ENCODE peak calls at places on chromosome 16, in seven cellular contexts. One of them, this sample, is unnamed.

GRCh38 chr16:35732046-35732810 is 2272.8 kb downstream of the TP53TG3F start:
- DNase-seq in aorta: no peak
- DNase-seq in suprapubic skin: no peak
- DNase-seq in ascending aorta: peak; percentile 13
- DNase-seq in mammary epithelial cell: no peak
- DNase-seq in CD4-positive, alpha-beta memory T cell: no peak
- DNase-seq in prostate gland: no peak
- DNase-seq in this sample: no peak

GRCh38 chr16:22638393-22639206 is 127.9 kb downstream of the NPIPB5 start:
- DNase-seq in aorta: no peak
- DNase-seq in suprapubic skin: no peak
- DNase-seq in ascending aorta: no peak
- DNase-seq in mammary epithelial cell: peak; percentile 99
- DNase-seq in CD4-positive, alpha-beta memory T cell: no peak
- DNase-seq in prostate gland: no peak
- DNase-seq in this sample: no peak

GRCh38 chr16:82629441-82630027 is 2.8 kb downstream of the CDH13 start:
- DNase-seq in aorta: no peak
- DNase-seq in suprapubic skin: no peak
- DNase-seq in ascending aorta: peak; percentile 74
- DNase-seq in mammary epithelial cell: peak; percentile 83
- DNase-seq in CD4-positive, alpha-beta memory T cell: no peak
- DNase-seq in prostate gland: peak; percentile 36
- DNase-seq in this sample: no peak

GRCh38 chr16:75559564-75560372 is 3.7 kb upstream of the TMEM231 start:
- DNase-seq in aorta: no peak
- DNase-seq in suprapubic skin: no peak
- DNase-seq in ascending aorta: no peak
- DNase-seq in mammary epithelial cell: peak; percentile 28
- DNase-seq in CD4-positive, alpha-beta memory T cell: no peak
- DNase-seq in prostate gland: no peak
- DNase-seq in this sample: no peak

GRCh38 chr16:11256657-11257130 is 690 bp upstream of the SOCS1 start:
- DNase-seq in aorta: peak; percentile 89
- DNase-seq in suprapubic skin: peak; percentile 90
- DNase-seq in ascending aorta: peak; percentile 84
- DNase-seq in mammary epithelial cell: peak; percentile 60
- DNase-seq in CD4-positive, alpha-beta memory T cell: peak; percentile 28
- DNase-seq in prostate gland: peak; percentile 29
- DNase-seq in this sample: peak; percentile 34

GRCh38 chr16:52613508-52613907 is 66.6 kb upstream of the TOX3 start:
- DNase-seq in aorta: no peak
- DNase-seq in suprapubic skin: no peak
- DNase-seq in ascending aorta: no peak
- DNase-seq in mammary epithelial cell: no peak
- DNase-seq in CD4-positive, alpha-beta memory T cell: no peak
- DNase-seq in prostate gland: no peak
- DNase-seq in this sample: no peak

GRCh38 chr16:15616475-15616874 is 26.5 kb downstream of the MARF1 start:
- DNase-seq in aorta: no peak
- DNase-seq in suprapubic skin: no peak
- DNase-seq in ascending aorta: no peak
- DNase-seq in mammary epithelial cell: no peak
- DNase-seq in CD4-positive, alpha-beta memory T cell: no peak
- DNase-seq in prostate gland: no peak
- DNase-seq in this sample: no peak

GRCh38 chr16:3822366-3823045 is 58.0 kb downstream of the CREBBP start:
- DNase-seq in aorta: no peak
- DNase-seq in suprapubic skin: no peak
- DNase-seq in ascending aorta: no peak
- DNase-seq in mammary epithelial cell: no peak
- DNase-seq in CD4-positive, alpha-beta memory T cell: no peak
- DNase-seq in prostate gland: no peak
- DNase-seq in this sample: no peak

GRCh38 chr16:29804020-29804419 is 2.3 kb upstream of the MAZ start:
- DNase-seq in aorta: no peak
- DNase-seq in suprapubic skin: no peak
- DNase-seq in ascending aorta: no peak
- DNase-seq in mammary epithelial cell: no peak
- DNase-seq in CD4-positive, alpha-beta memory T cell: no peak
- DNase-seq in prostate gland: no peak
- DNase-seq in this sample: no peak

GRCh38 chr16:2702871-2703745 is 16.9 kb downstream of the PRSS27 start:
- DNase-seq in aorta: no peak
- DNase-seq in suprapubic skin: no peak
- DNase-seq in ascending aorta: no peak
- DNase-seq in mammary epithelial cell: no peak
- DNase-seq in CD4-positive, alpha-beta memory T cell: no peak
- DNase-seq in prostate gland: peak; percentile 43
- DNase-seq in this sample: no peak

GRCh38 chr16:85445779-85446222 is 167.3 kb upstream of the GSE1 start:
- DNase-seq in aorta: no peak
- DNase-seq in suprapubic skin: no peak
- DNase-seq in ascending aorta: no peak
- DNase-seq in mammary epithelial cell: no peak
- DNase-seq in CD4-positive, alpha-beta memory T cell: no peak
- DNase-seq in prostate gland: no peak
- DNase-seq in this sample: no peak

GRCh38 chr16:57091990-57092785 is at the start of gene CPNE2:
- DNase-seq in aorta: peak; percentile 91
- DNase-seq in suprapubic skin: no peak
- DNase-seq in ascending aorta: peak; percentile 78
- DNase-seq in mammary epithelial cell: no peak
- DNase-seq in CD4-positive, alpha-beta memory T cell: no peak
- DNase-seq in prostate gland: peak; percentile 54
- DNase-seq in this sample: peak; percentile 16

GRCh38 chr16:72434159-72434558 is 262.2 kb upstream of the PMFBP1 start:
- DNase-seq in aorta: no peak
- DNase-seq in suprapubic skin: no peak
- DNase-seq in ascending aorta: no peak
- DNase-seq in mammary epithelial cell: peak; percentile 4
- DNase-seq in CD4-positive, alpha-beta memory T cell: no peak
- DNase-seq in prostate gland: no peak
- DNase-seq in this sample: no peak

GRCh38 chr16:73152731-73153130 is 104.8 kb upstream of the ZFHX3 start:
- DNase-seq in aorta: no peak
- DNase-seq in suprapubic skin: no peak
- DNase-seq in ascending aorta: no peak
- DNase-seq in mammary epithelial cell: no peak
- DNase-seq in CD4-positive, alpha-beta memory T cell: no peak
- DNase-seq in prostate gland: no peak
- DNase-seq in this sample: no peak

GRCh38 chr16:53040788-53041187 is 11.9 kb downstream of the CHD9NB start:
- DNase-seq in aorta: no peak
- DNase-seq in suprapubic skin: no peak
- DNase-seq in ascending aorta: no peak
- DNase-seq in mammary epithelial cell: no peak
- DNase-seq in CD4-positive, alpha-beta memory T cell: no peak
- DNase-seq in prostate gland: no peak
- DNase-seq in this sample: no peak

GRCh38 chr16:80997964-80998620 is 8.6 kb downstream of the CMC2 start:
- DNase-seq in aorta: no peak
- DNase-seq in suprapubic skin: no peak
- DNase-seq in ascending aorta: no peak
- DNase-seq in mammary epithelial cell: no peak
- DNase-seq in CD4-positive, alpha-beta memory T cell: no peak
- DNase-seq in prostate gland: no peak
- DNase-seq in this sample: no peak

GRCh38 chr16:53576904-53577303 is 73.9 kb upstream of the AKTIP start:
- DNase-seq in aorta: no peak
- DNase-seq in suprapubic skin: no peak
- DNase-seq in ascending aorta: no peak
- DNase-seq in mammary epithelial cell: no peak
- DNase-seq in CD4-positive, alpha-beta memory T cell: no peak
- DNase-seq in prostate gland: no peak
- DNase-seq in this sample: no peak

GRCh38 chr16:69166221-69166833 is 20.6 kb upstream of the SNTB2 start:
- DNase-seq in aorta: no peak
- DNase-seq in suprapubic skin: no peak
- DNase-seq in ascending aorta: no peak
- DNase-seq in mammary epithelial cell: peak; percentile 42
- DNase-seq in CD4-positive, alpha-beta memory T cell: peak; percentile 18
- DNase-seq in prostate gland: no peak
- DNase-seq in this sample: no peak

GRCh38 chr16:678858-679807 is 1.1 kb upstream of the STUB1 start:
- DNase-seq in aorta: peak; percentile 89
- DNase-seq in suprapubic skin: no peak
- DNase-seq in ascending aorta: peak; percentile 81
- DNase-seq in mammary epithelial cell: peak; percentile 30
- DNase-seq in CD4-positive, alpha-beta memory T cell: peak; percentile 51
- DNase-seq in prostate gland: peak; percentile 68
- DNase-seq in this sample: no peak

GRCh38 chr16:24275413-24275812 is 19.3 kb downstream of the CACNG3 start:
- DNase-seq in aorta: no peak
- DNase-seq in suprapubic skin: no peak
- DNase-seq in ascending aorta: no peak
- DNase-seq in mammary epithelial cell: no peak
- DNase-seq in CD4-positive, alpha-beta memory T cell: no peak
- DNase-seq in prostate gland: no peak
- DNase-seq in this sample: no peak

GRCh38 chr16:61858996-61859395 is 177.2 kb downstream of the CDH8 start:
- DNase-seq in aorta: no peak
- DNase-seq in suprapubic skin: no peak
- DNase-seq in ascending aorta: no peak
- DNase-seq in mammary epithelial cell: no peak
- DNase-seq in CD4-positive, alpha-beta memory T cell: no peak
- DNase-seq in prostate gland: no peak
- DNase-seq in this sample: no peak

DNA sequence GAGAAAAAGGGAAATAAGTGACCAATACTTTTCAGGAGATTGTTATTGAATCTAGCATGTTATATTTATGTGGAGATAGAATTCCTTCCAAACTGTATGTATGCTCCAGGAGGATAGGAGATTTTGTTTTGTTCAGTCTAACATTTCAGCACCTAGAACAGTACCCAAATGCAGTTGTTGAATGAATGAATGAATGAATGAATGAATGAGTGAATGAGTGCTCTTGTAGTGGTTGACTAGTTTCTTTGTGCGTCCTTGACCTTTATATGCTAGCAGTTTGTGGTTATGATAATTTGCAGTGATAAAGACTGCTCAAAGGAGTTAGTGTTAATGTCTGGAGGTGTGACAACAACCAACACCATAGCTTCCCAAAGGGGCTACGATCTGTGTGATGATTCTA is 663.5 kb upstream of the GOT2 start:
- DNase-seq in aorta: no peak
- DNase-seq in suprapubic skin: no peak
- DNase-seq in ascending aorta: no peak
- DNase-seq in mammary epithelial cell: no peak
- DNase-seq in CD4-positive, alpha-beta memory T cell: no peak
- DNase-seq in prostate gland: no peak
- DNase-seq in this sample: no peak
- H3K9me3 ChIP-seq in aorta: no peaks in the 10 kb centered on the region
- H3K9me3 ChIP-seq in suprapubic skin: no peaks in the 10 kb centered on the region
- H3K9me3 ChIP-seq in ascending aorta: no peaks in the 10 kb centered on the region
- H3K9me3 ChIP-seq in mammary epithelial cell: peaks cover 7% of the 10 kb centered on the region
- H3K9me3 ChIP-seq in CD4-positive, alpha-beta memory T cell: no peaks in the 10 kb centered on the region
- H3K9me3 ChIP-seq in prostate gland: no peaks in the 10 kb centered on the region
- H3K9me3 ChIP-seq in this sample: no peaks in the 10 kb centered on the region

DNA sequence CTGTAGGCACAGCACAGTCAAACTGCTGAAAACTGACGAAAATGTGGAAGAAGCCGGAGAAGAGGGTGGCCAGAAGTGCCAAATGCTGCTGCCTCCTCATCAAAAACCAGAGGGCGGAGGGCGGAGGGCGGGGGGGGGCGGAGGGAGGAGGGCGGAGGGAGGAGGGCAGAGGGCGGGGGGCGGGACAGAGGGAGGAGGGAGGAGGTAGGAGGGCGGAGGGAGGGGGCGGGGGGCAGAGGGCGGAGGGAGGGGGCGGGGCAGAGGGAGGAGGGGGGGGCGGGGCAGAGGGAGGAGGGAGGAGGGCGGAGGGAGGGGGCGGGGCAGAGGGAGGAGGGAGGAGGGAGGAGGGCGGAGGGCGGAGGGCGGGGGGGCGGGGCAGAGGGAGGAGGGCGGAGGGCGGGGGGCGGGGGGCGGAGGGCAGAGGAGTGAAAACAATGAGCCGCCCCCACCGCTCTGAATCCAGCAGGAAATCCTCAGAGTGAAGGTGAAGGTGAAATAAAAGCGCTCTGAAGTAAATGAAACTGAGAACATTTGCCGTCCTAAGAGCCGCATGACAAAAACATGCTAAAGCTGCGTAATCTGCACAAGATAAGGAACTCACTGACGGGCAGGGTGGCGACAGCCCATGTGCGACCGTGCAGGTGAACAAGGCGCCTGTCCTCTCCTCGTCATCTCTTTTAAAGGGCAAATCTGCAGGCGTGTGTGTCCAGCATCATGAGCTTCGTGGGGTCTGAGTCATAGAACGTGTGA is 22.6 kb upstream of the CBFA2T3 start:
- DNase-seq in aorta: no peak
- DNase-seq in suprapubic skin: no peak
- DNase-seq in ascending aorta: no peak
- DNase-seq in mammary epithelial cell: peak; percentile 25
- DNase-seq in CD4-positive, alpha-beta memory T cell: peak; percentile 38
- DNase-seq in prostate gland: no peak
- DNase-seq in this sample: no peak
- H3K9me3 ChIP-seq in aorta: peaks cover 30% of the 10 kb centered on the region
- H3K9me3 ChIP-seq in suprapubic skin: no peaks in the 10 kb centered on the region
- H3K9me3 ChIP-seq in ascending aorta: peaks cover 21% of the 10 kb centered on the region
- H3K9me3 ChIP-seq in mammary epithelial cell: peaks cover 12% of the 10 kb centered on the region
- H3K9me3 ChIP-seq in CD4-positive, alpha-beta memory T cell: no peaks in the 10 kb centered on the region
- H3K9me3 ChIP-seq in prostate gland: no peaks in the 10 kb centered on the region
- H3K9me3 ChIP-seq in this sample: no peaks in the 10 kb centered on the region

GRCh38 chr16:79751785-79752184 is 151.2 kb upstream of the MAF start:
- DNase-seq in aorta: no peak
- DNase-seq in suprapubic skin: no peak
- DNase-seq in ascending aorta: peak; percentile 82
- DNase-seq in mammary epithelial cell: peak; percentile 86
- DNase-seq in CD4-positive, alpha-beta memory T cell: no peak
- DNase-seq in prostate gland: peak; percentile 73
- DNase-seq in this sample: no peak
- H3K9me3 ChIP-seq in aorta: no peaks in the 10 kb centered on the region
- H3K9me3 ChIP-seq in suprapubic skin: no peaks in the 10 kb centered on the region
- H3K9me3 ChIP-seq in ascending aorta: no peaks in the 10 kb centered on the region
- H3K9me3 ChIP-seq in mammary epithelial cell: no peaks in the 10 kb centered on the region
- H3K9me3 ChIP-seq in CD4-positive, alpha-beta memory T cell: no peaks in the 10 kb centered on the region
- H3K9me3 ChIP-seq in prostate gland: no peaks in the 10 kb centered on the region
- H3K9me3 ChIP-seq in this sample: no peaks in the 10 kb centered on the region

GRCh38 chr16:27389272-27389961 is 12.6 kb upstream of the IL21R start:
- DNase-seq in aorta: no peak
- DNase-seq in suprapubic skin: no peak
- DNase-seq in ascending aorta: peak; percentile 34
- DNase-seq in mammary epithelial cell: no peak
- DNase-seq in CD4-positive, alpha-beta memory T cell: no peak
- DNase-seq in prostate gland: no peak
- DNase-seq in this sample: no peak

GRCh38 chr16:27386674-27387073 is 15.3 kb upstream of the IL21R start:
- DNase-seq in aorta: no peak
- DNase-seq in suprapubic skin: no peak
- DNase-seq in ascending aorta: peak; percentile 18
- DNase-seq in mammary epithelial cell: no peak
- DNase-seq in CD4-positive, alpha-beta memory T cell: no peak
- DNase-seq in prostate gland: no peak
- DNase-seq in this sample: no peak

GRCh38 chr16:27390157-27390556 is 11.8 kb upstream of the IL21R start:
- DNase-seq in aorta: no peak
- DNase-seq in suprapubic skin: no peak
- DNase-seq in ascending aorta: no peak
- DNase-seq in mammary epithelial cell: no peak
- DNase-seq in CD4-positive, alpha-beta memory T cell: no peak
- DNase-seq in prostate gland: no peak
- DNase-seq in this sample: no peak

GRCh38 chr16:27385398-27385797 is 16.6 kb upstream of the IL21R start:
- DNase-seq in aorta: no peak
- DNase-seq in suprapubic skin: no peak
- DNase-seq in ascending aorta: peak; percentile 31
- DNase-seq in mammary epithelial cell: no peak
- DNase-seq in CD4-positive, alpha-beta memory T cell: no peak
- DNase-seq in prostate gland: no peak
- DNase-seq in this sample: no peak

GRCh38 chr16:27387724-27388123 is 14.2 kb upstream of the IL21R start:
- DNase-seq in aorta: no peak
- DNase-seq in suprapubic skin: no peak
- DNase-seq in ascending aorta: no peak
- DNase-seq in mammary epithelial cell: no peak
- DNase-seq in CD4-positive, alpha-beta memory T cell: no peak
- DNase-seq in prostate gland: no peak
- DNase-seq in this sample: no peak
- H3K9me3 ChIP-seq in aorta: peaks cover 6% of the 10 kb centered on the region
- H3K9me3 ChIP-seq in suprapubic skin: no peaks in the 10 kb centered on the region
- H3K9me3 ChIP-seq in ascending aorta: no peaks in the 10 kb centered on the region
- H3K9me3 ChIP-seq in mammary epithelial cell: no peaks in the 10 kb centered on the region
- H3K9me3 ChIP-seq in CD4-positive, alpha-beta memory T cell: no peaks in the 10 kb centered on the region
- H3K9me3 ChIP-seq in prostate gland: no peaks in the 10 kb centered on the region
- H3K9me3 ChIP-seq in this sample: no peaks in the 10 kb centered on the region

This sample was measured in T-helper 17 cell.